ENCODE peak calls at places on chromosomes 12 and 14, in four cellular contexts. I, L, K and Q are unnamed samples.

GRCh38 chr14:33343016-33343415 is 404.3 kb downstream of the NPAS3 start:
- DNase-seq in I (no peak), L (no peak), K (peak), Q (no peak)

GRCh38 chr12:20883288-20883687 is 72.8 kb downstream of the SLCO1B3 start:
- DNase-seq in I (no peak), L (no peak), K (peak), Q (no peak)

GRCh38 chr12:103833095-103833777 is 7.8 kb downstream of the NT5DC3 start:
- DNase-seq in I (peak), L (no peak), K (no peak), Q (no peak)

GRCh38 chr12:94289551-94290312 is 141.4 kb downstream of the PLXNC1 start:
- DNase-seq in I (peak), L (no peak), K (peak), Q (no peak)

GRCh38 chr14:22040781-22041125 is 367.1 kb upstream of the OR4E1 start:
- DNase-seq in I (no peak), L (no peak), K (no peak), Q (no peak)

GRCh38 chr14:77088219-77088618 is 9.8 kb upstream of the CIPC start:
- DNase-seq in I (no peak), L (no peak), K (peak), Q (no peak)

GRCh38 chr12:4938900-4939299 is 29.2 kb downstream of the KCNA1 start:
- DNase-seq in I (no peak), L (no peak), K (peak), Q (no peak)

GRCh38 chr14:91484186-91484585 is 25.9 kb downstream of the PPP4R3A start:
- DNase-seq in I (no peak), L (no peak), K (peak), Q (no peak)

GRCh38 chr12:53190108-53190729 is 9.5 kb upstream of the CSAD start:
- DNase-seq in I (peak), L (no peak), K (peak), Q (peak)

GRCh38 chr14:89185919-89186849 is 230.8 kb downstream of the FOXN3 start:
- DNase-seq in I (peak), L (no peak), K (peak), Q (no peak)

GRCh38 chr14:22184157-22185025 is 404.6 kb downstream of the DAD1 start:
- DNase-seq in I (no peak), L (no peak), K (no peak), Q (no peak)

GRCh38 chr12:12534134-12534866 is 28.4 kb downstream of the DUSP16 start:
- DNase-seq in I (no peak), L (no peak), K (no peak), Q (no peak)

GRCh38 chr12:95613021-95613420 is 61.7 kb upstream of the USP44 start:
- DNase-seq in I (no peak), L (no peak), K (no peak), Q (no peak)

GRCh38 chr12:47942327-47943230 is 20.8 kb upstream of the TMEM106C start:
- DNase-seq in I (no peak), L (no peak), K (no peak), Q (peak)

GRCh38 chr14:99727096-99727870 is 43.2 kb downstream of the CYP46A1 start:
- DNase-seq in I (no peak), L (no peak), K (no peak), Q (no peak)

GRCh38 chr12:50088577-50089335 is 3.6 kb downstream of the SMARCD1 start:
- DNase-seq in I (peak), L (no peak), K (peak), Q (peak)

GRCh38 chr12:114866331-114866730 is 182.4 kb upstream of the TBX3 start:
- DNase-seq in I (no peak), L (no peak), K (no peak), Q (no peak)

GRCh38 chr12:123908884-123909807 is 63.5 kb downstream of the CCDC92 start:
- DNase-seq in I (no peak), L (no peak), K (no peak), Q (no peak)

GRCh38 chr12:15893260-15893659 is 11.1 kb downstream of the STRAP start:
- DNase-seq in I (no peak), L (no peak), K (no peak), Q (no peak)
- TF ChIP-seq CTCF in I (no peak), L (no peak), K (no peak), Q (no peak)

GRCh38 chr12:112288638-112289037 is 93.6 kb downstream of the HECTD4 start:
- DNase-seq in I (no peak), L (no peak), K (no peak), Q (no peak)

GRCh38 chr12:112282920-112283319 is 99.3 kb downstream of the HECTD4 start:
- DNase-seq in I (no peak), L (no peak), K (no peak), Q (no peak)

GRCh38 chr12:112285600-112286401 is 96.4 kb downstream of the HECTD4 start:
- DNase-seq in I (no peak), L (no peak), K (no peak), Q (no peak)

GRCh38 chr12:112283541-112283940 is 98.7 kb downstream of the HECTD4 start:
- DNase-seq in I (no peak), L (no peak), K (no peak), Q (no peak)
- TF ChIP-seq CTCF in I (no peak), L (no peak), K (no peak), Q (no peak)

DNA sequence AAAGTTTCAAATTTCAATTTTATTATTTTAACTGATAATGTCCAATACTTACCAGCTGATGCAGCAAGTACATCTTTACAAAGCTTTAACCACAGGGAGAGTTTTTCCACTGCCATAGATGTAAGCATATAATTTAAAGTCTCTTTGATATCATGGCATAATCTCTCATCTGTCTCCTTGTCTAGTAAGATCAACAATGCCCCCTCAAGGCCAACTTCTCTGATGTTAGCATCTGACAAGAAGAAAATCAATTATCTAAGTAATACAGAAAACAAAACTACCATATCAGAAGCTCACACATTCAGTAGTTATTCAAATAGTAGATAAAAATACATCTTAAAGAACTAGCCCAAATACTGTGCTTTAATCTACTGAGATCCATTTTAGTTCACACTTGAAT is 94.2 kb downstream of the HEATR5A start:
- DNase-seq in I (no peak), L (no peak), K (peak), Q (no peak)
- TF ChIP-seq CTCF in I (peak), L (no peak), K (peak), Q (no peak)

GRCh38 chr14:64531567-64531966 is 9.0 kb upstream of the HSPA2 start:
- DNase-seq in I (no peak), L (no peak), K (no peak), Q (no peak)

GRCh38 chr14:64540208-64541202 is at the start of gene HSPA2:
- DNase-seq in I (peak), L (peak), K (peak), Q (peak)

GRCh38 chr14:64541261-64541970 is 875 bp downstream of the HSPA2 start:
- DNase-seq in I (no peak), L (no peak), K (no peak), Q (no peak)

GRCh38 chr14:64539186-64539552 is 1.4 kb upstream of the HSPA2 start:
- DNase-seq in I (no peak), L (no peak), K (no peak), Q (no peak)

DNA sequence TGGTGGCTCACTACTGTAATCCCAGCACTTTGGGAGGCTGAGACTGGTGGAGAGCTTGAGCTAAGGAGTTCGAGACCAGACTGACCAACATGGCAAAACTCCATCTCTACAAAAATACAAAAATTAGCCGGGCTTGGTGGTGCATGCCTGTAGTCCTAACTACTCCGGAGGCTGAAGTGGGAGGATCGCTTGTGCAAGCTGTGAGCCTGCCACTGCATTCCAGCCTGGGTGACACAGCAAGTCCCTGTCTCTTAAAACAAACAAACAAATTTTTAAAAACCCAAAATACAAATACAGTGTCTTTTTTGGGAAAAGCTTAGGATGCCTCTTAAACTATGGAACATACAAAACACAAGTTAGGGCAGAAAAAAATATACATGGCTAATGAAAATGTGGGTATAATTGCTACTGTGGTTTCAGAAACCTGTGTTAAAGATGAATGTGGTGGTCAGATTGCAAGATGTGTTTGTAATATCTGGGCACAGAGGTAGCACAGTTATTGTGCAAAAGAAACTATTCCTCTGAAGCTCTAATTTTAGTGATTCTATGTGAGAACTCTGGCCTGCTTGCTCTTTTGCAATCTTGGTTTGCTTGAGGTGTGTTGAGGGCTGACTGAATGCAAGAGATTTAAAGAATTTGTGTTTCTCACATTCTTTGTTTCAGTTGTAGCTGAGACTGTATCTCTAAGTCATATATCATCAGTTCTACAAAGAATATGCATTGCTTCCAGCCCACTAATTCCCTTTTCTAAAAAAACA is 3.9 kb upstream of the HSPA2 start:
- DNase-seq in I (peak), L (no peak), K (peak), Q (no peak)
- TF ChIP-seq CTCF in I (no peak), L (no peak), K (no peak), Q (no peak)

DNA sequence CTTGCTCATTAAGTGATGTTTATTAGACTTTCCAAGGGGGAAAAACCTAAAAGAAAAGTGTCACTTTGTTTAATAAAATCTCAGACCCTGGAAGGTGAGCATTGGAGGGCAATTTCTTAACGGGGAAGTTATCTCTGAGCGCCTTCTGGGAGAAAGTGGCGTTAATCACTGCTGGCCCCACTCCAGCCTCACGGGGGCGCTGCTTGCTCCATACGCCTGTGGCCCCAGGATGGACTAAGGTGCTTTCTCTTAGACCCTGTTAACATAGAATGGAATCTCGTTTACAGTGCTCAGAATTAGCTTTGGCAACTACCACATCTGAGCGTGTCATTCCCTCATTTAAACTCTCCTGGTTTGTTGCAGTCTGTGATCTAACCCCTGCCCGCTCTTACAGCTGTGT is 16.4 kb upstream of the PRIMA1 start:
- DNase-seq in I (no peak), L (no peak), K (no peak), Q (no peak)
- TF ChIP-seq CTCF in I (no peak), L (no peak), K (no peak), Q (peak)

DNA sequence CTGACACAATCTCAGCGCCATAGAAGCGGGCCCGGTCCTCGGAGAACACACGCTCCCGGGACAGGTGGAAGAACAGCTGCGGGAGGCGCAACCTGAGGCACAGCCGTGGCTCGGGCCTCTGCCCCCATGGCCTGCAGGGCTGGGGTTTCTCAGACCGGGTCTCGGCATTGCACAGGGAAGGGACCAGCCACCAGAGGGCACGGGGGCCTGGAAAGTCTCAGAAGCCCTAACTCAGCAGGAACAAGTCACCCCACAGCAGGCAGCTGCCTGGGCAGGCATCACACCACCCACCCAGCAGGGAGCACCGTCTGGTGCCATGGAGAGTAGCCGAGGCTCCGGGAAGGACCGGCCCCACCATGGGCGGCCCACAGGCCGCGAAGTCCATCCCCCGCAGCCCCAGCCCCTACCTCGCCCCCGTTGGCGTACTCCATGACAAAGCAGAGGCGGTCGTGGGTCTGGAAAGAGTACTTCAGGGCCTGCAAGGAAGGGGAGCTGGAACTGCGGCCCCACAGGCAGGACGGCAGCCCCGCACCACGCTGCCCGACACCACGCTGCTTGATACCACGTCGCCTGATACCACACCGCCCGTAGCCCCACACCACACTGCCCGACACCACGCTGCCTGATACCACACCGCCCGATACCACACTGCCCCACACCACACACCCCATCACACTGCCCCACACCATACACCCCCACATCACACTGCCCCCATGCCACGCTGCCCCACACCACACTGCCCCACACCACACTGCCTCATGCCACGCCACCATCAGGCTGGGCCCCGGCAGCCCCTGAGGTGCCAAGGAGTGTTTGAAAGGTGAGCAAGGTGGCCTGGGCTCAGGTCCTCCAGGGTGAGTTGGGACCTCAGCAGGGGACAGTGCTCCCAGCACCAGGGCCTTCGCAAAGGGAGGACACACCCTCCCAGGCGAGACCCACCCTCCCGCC is 20.8 kb downstream of the SIVA1 start:
- DNase-seq in I (no peak), L (no peak), K (no peak), Q (no peak)
- TF ChIP-seq CTCF in I (peak), L (no peak), K (no peak), Q (no peak)

GRCh38 chr14:28571636-28572035 is 195.0 kb upstream of the FOXG1 start:
- DNase-seq in I (no peak), L (no peak), K (peak), Q (no peak)
- TF ChIP-seq CTCF in I (no peak), L (no peak), K (no peak), Q (no peak)